ENCODE peak calls at places on chromosomes 3 and 15, in four cellular contexts. One of them, this sample, is unnamed.

GRCh38 chr3:15630646-15631350 is 29.3 kb downstream of the BTD start:
- DNase-seq in cardiac muscle cell: peak; percentile 64
- DNase-seq in stimulated activated CD4-positive, alpha-beta T cell treated with anti-CD3 and anti-CD28 coated beads, Interleukin-2, amount 100 ng/mL, for 48 hours: no peak
- DNase-seq in central memory CD4-positive, alpha-beta T cell: no peak
- DNase-seq in this sample: peak; percentile 86

GRCh38 chr15:43243246-43243645 is 22.4 kb upstream of the EPB42 start:
- DNase-seq in cardiac muscle cell: no peak
- DNase-seq in stimulated activated CD4-positive, alpha-beta T cell treated with anti-CD3 and anti-CD28 coated beads, Interleukin-2, amount 100 ng/mL, for 48 hours: no peak
- DNase-seq in central memory CD4-positive, alpha-beta T cell: no peak
- DNase-seq in this sample: no peak

GRCh38 chr3:47399531-47400270 is 18.9 kb downstream of the PTPN23 start:
- DNase-seq in cardiac muscle cell: no peak
- DNase-seq in stimulated activated CD4-positive, alpha-beta T cell treated with anti-CD3 and anti-CD28 coated beads, Interleukin-2, amount 100 ng/mL, for 48 hours: no peak
- DNase-seq in central memory CD4-positive, alpha-beta T cell: no peak
- DNase-seq in this sample: no peak

GRCh38 chr3:115862099-115862498 is 238.8 kb downstream of the GAP43 start:
- DNase-seq in cardiac muscle cell: no peak
- DNase-seq in stimulated activated CD4-positive, alpha-beta T cell treated with anti-CD3 and anti-CD28 coated beads, Interleukin-2, amount 100 ng/mL, for 48 hours: no peak
- DNase-seq in central memory CD4-positive, alpha-beta T cell: no peak
- DNase-seq in this sample: no peak

GRCh38 chr3:159170436-159171003 is 368.7 kb downstream of the MFSD1 start:
- DNase-seq in cardiac muscle cell: peak; percentile 10
- DNase-seq in stimulated activated CD4-positive, alpha-beta T cell treated with anti-CD3 and anti-CD28 coated beads, Interleukin-2, amount 100 ng/mL, for 48 hours: no peak
- DNase-seq in central memory CD4-positive, alpha-beta T cell: no peak
- DNase-seq in this sample: peak; percentile 59

GRCh38 chr15:71203573-71204444 is 88.5 kb downstream of the THSD4 start:
- DNase-seq in cardiac muscle cell: no peak
- DNase-seq in stimulated activated CD4-positive, alpha-beta T cell treated with anti-CD3 and anti-CD28 coated beads, Interleukin-2, amount 100 ng/mL, for 48 hours: no peak
- DNase-seq in central memory CD4-positive, alpha-beta T cell: no peak
- DNase-seq in this sample: no peak

GRCh38 chr3:195717852-195718476 is 2.8 kb upstream of the MUC20 start:
- DNase-seq in cardiac muscle cell: no peak
- DNase-seq in stimulated activated CD4-positive, alpha-beta T cell treated with anti-CD3 and anti-CD28 coated beads, Interleukin-2, amount 100 ng/mL, for 48 hours: no peak
- DNase-seq in central memory CD4-positive, alpha-beta T cell: no peak
- DNase-seq in this sample: no peak

GRCh38 chr3:139106013-139106932 is 61.6 kb upstream of the PRR23C start:
- DNase-seq in cardiac muscle cell: no peak
- DNase-seq in stimulated activated CD4-positive, alpha-beta T cell treated with anti-CD3 and anti-CD28 coated beads, Interleukin-2, amount 100 ng/mL, for 48 hours: no peak
- DNase-seq in central memory CD4-positive, alpha-beta T cell: no peak
- DNase-seq in this sample: no peak

GRCh38 chr15:62066663-62067447 is at the start of gene C2CD4A:
- DNase-seq in cardiac muscle cell: peak; percentile 66
- DNase-seq in stimulated activated CD4-positive, alpha-beta T cell treated with anti-CD3 and anti-CD28 coated beads, Interleukin-2, amount 100 ng/mL, for 48 hours: peak; percentile 41
- DNase-seq in central memory CD4-positive, alpha-beta T cell: peak; percentile 48
- DNase-seq in this sample: peak; percentile 70

GRCh38 chr15:39735120-39735717 is 47.4 kb downstream of the FSIP1 start:
- DNase-seq in cardiac muscle cell: no peak
- DNase-seq in stimulated activated CD4-positive, alpha-beta T cell treated with anti-CD3 and anti-CD28 coated beads, Interleukin-2, amount 100 ng/mL, for 48 hours: no peak
- DNase-seq in central memory CD4-positive, alpha-beta T cell: no peak
- DNase-seq in this sample: peak; percentile 54

GRCh38 chr3:194046995-194047681 is 88.8 kb upstream of the HES1 start:
- DNase-seq in cardiac muscle cell: no peak
- DNase-seq in stimulated activated CD4-positive, alpha-beta T cell treated with anti-CD3 and anti-CD28 coated beads, Interleukin-2, amount 100 ng/mL, for 48 hours: no peak
- DNase-seq in central memory CD4-positive, alpha-beta T cell: no peak
- DNase-seq in this sample: no peak

GRCh38 chr3:69505770-69506407 is 120.0 kb upstream of the FRMD4B start:
- DNase-seq in cardiac muscle cell: peak; percentile 71
- DNase-seq in stimulated activated CD4-positive, alpha-beta T cell treated with anti-CD3 and anti-CD28 coated beads, Interleukin-2, amount 100 ng/mL, for 48 hours: no peak
- DNase-seq in central memory CD4-positive, alpha-beta T cell: no peak
- DNase-seq in this sample: no peak

GRCh38 chr3:4935347-4935746 is 43.9 kb upstream of the BHLHE40 start:
- DNase-seq in cardiac muscle cell: no peak
- DNase-seq in stimulated activated CD4-positive, alpha-beta T cell treated with anti-CD3 and anti-CD28 coated beads, Interleukin-2, amount 100 ng/mL, for 48 hours: no peak
- DNase-seq in central memory CD4-positive, alpha-beta T cell: no peak
- DNase-seq in this sample: peak; percentile 72

GRCh38 chr3:179672918-179673317 is 20.1 kb downstream of the USP13 start:
- DNase-seq in cardiac muscle cell: no peak
- DNase-seq in stimulated activated CD4-positive, alpha-beta T cell treated with anti-CD3 and anti-CD28 coated beads, Interleukin-2, amount 100 ng/mL, for 48 hours: no peak
- DNase-seq in central memory CD4-positive, alpha-beta T cell: no peak
- DNase-seq in this sample: peak; percentile 86